ENCODE peak calls at places on chromosomes 13 and 19, in eight cellular contexts. S is psoas muscle, F is Caco-2, M is transverse colon, R is bronchial epithelial cell, D is ascending aorta, X is lung, L is thoracic aorta. T is an unnamed sample.

GRCh38 chr13:25291691-25292090 is 4.4 kb upstream of the MTMR6 start:
- DNase-seq in D (no peak), X (no peak), R (no peak), S (no peak), F (no peak), L (no peak), M (no peak), T (no peak)

GRCh38 chr19:7122701-7123100 is 53.2 kb downstream of the ZNF557 start:
- DNase-seq in M (no peak), S (no peak), X (no peak), R (no peak), F (no peak), L (no peak), D (no peak), T (no peak)

GRCh38 chr19:54439174-54439851 is 9.7 kb upstream of the LENG8 start:
- DNase-seq in L (no peak), F (peak; percentile 57), D (no peak), S (no peak), M (no peak), R (peak; percentile 36), X (no peak), T (no peak)

GRCh38 chr19:22945560-22945959 is 57.4 kb downstream of the ZNF728 start:
- DNase-seq in M (no peak), F (peak; percentile 11), X (no peak), D (no peak), R (no peak), L (no peak), S (no peak), T (no peak)

GRCh38 chr13:78816154-78816553 is 157.2 kb upstream of the OBI1 start:
- DNase-seq in S (no peak), D (no peak), X (no peak), R (no peak), M (no peak), F (no peak), L (no peak), T (no peak)

GRCh38 chr19:29509456-29509855 is 16.3 kb upstream of the VSTM2B start:
- DNase-seq in L (no peak), X (no peak), R (no peak), F (no peak), D (no peak), S (no peak), M (no peak), T (no peak)

GRCh38 chr13:74272826-74273225 is 138.6 kb upstream of the KLF12 start:
- DNase-seq in S (no peak), D (no peak), M (no peak), X (no peak), L (no peak), R (no peak), F (no peak), T (no peak)

GRCh38 chr19:15096223-15096622 is 11.0 kb upstream of the SYDE1 start:
- DNase-seq in L (no peak), D (no peak), S (no peak), F (no peak), M (no peak), R (no peak), X (no peak), T (no peak)

GRCh38 chr13:20102776-20103175 is 58.1 kb downstream of the GJA3 start:
- DNase-seq in D (no peak), X (no peak), R (no peak), S (no peak), L (no peak), M (no peak), F (no peak), T (no peak)

GRCh38 chr19:56085571-56086275 is 35.4 kb downstream of the ZNF787 start:
- DNase-seq in L (no peak), D (no peak), R (no peak), F (no peak), M (no peak), X (no peak), S (no peak), T (no peak)

GRCh38 chr13:51643882-51644281 is 59.6 kb downstream of the WDFY2 start:
- DNase-seq in L (no peak), S (no peak), M (no peak), R (peak; percentile 94), F (no peak), D (no peak), X (no peak), T (peak; percentile 93)

GRCh38 chr19:46494936-46495788 is 505 bp downstream of the PNMA8B start:
- DNase-seq in X (no peak), S (no peak), M (no peak), L (no peak), F (no peak), R (no peak), D (no peak), T (no peak)

GRCh38 chr13:19845758-19846157 is 17.7 kb downstream of the ZMYM5 start:
- DNase-seq in D (no peak), F (no peak), M (no peak), R (peak; percentile 98), S (no peak), X (no peak), L (peak; percentile 49), T (peak; percentile 69)

GRCh38 chr19:30692517-30692870 is 320.3 kb downstream of the ZNF536 start:
- DNase-seq in L (no peak), F (no peak), S (no peak), X (no peak), D (no peak), M (no peak), R (no peak), T (no peak)

GRCh38 chr19:45865269-45865948 is 1.3 kb downstream of the FOXA3 start:
- DNase-seq in R (no peak), D (no peak), L (no peak), M (peak; percentile 54), S (no peak), F (no peak), X (no peak), T (no peak)

GRCh38 chr13:66992683-66993082 is 237.5 kb downstream of the PCDH9 start:
- DNase-seq in X (no peak), L (no peak), F (no peak), M (no peak), S (no peak), R (no peak), D (no peak), T (no peak)

GRCh38 chr13:66996503-66996902 is 233.6 kb downstream of the PCDH9 start:
- DNase-seq in D (no peak), F (no peak), R (peak; percentile 28), X (no peak), M (no peak), S (no peak), L (no peak), T (no peak)

GRCh38 chr13:66995366-66995663 is 234.8 kb downstream of the PCDH9 start:
- DNase-seq in X (no peak), M (no peak), D (no peak), F (no peak), R (no peak), L (no peak), S (no peak), T (no peak)

GRCh38 chr13:66994097-66994496 is 236.0 kb downstream of the PCDH9 start:
- DNase-seq in R (peak; percentile 29), D (peak; percentile 18), L (peak; percentile 24), X (peak; percentile 66), M (peak; percentile 15), F (peak; percentile 20), S (peak; percentile 51), T (peak; percentile 35)

GRCh38 chr13:66994498-66995365 is 235.4 kb downstream of the PCDH9 start:
- DNase-seq in M (no peak), D (no peak), X (no peak), L (no peak), S (no peak), F (no peak), R (no peak), T (no peak)
- H3K4me3 ChIP-seq in M (no peak overlapping the region), D (peak overlapping the region; percentile 48), X (no peak overlapping the region), L (peak overlapping the region; percentile 63), S (peak overlapping the region; percentile 40), F (no peak overlapping the region), R (no peak overlapping the region), T (no peak overlapping the region)

DNA sequence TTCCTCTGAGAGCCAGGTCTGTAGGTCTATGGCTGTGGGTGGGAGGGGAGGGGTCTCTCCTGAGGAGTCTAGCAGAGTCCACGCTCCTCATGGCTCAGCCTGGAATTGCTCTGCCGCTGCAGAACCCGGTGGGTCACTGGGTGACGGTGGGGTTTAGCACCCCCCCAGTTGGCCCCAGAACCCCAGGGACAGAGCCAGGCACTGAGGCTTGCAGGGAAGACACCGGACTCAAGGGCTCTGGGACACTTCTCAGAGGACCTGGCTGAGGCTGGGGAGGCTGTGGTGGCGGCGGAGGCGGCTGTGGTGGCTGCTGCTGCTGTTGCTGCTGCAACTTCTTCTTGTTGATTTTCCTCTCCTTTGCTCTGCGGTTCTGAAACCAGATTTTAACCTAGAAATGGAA is 6.1 kb downstream of the CDX2 start:
- DNase-seq in M (no peak), S (no peak), X (no peak), D (no peak), R (no peak), L (no peak), F (no peak), T (no peak)
- H3K27me3 ChIP-seq in M (peaks cover 95% of the 10 kb centered on the region), S (peaks cover 88% of the 10 kb centered on the region), X (peaks cover 33% of the 10 kb centered on the region), D (peaks cover 37% of the 10 kb centered on the region), R (peaks cover 56% of the 10 kb centered on the region), L (peaks cover 26% of the 10 kb centered on the region), F (no peaks in the 10 kb centered on the region), T (peaks cover 84% of the 10 kb centered on the region)

DNA sequence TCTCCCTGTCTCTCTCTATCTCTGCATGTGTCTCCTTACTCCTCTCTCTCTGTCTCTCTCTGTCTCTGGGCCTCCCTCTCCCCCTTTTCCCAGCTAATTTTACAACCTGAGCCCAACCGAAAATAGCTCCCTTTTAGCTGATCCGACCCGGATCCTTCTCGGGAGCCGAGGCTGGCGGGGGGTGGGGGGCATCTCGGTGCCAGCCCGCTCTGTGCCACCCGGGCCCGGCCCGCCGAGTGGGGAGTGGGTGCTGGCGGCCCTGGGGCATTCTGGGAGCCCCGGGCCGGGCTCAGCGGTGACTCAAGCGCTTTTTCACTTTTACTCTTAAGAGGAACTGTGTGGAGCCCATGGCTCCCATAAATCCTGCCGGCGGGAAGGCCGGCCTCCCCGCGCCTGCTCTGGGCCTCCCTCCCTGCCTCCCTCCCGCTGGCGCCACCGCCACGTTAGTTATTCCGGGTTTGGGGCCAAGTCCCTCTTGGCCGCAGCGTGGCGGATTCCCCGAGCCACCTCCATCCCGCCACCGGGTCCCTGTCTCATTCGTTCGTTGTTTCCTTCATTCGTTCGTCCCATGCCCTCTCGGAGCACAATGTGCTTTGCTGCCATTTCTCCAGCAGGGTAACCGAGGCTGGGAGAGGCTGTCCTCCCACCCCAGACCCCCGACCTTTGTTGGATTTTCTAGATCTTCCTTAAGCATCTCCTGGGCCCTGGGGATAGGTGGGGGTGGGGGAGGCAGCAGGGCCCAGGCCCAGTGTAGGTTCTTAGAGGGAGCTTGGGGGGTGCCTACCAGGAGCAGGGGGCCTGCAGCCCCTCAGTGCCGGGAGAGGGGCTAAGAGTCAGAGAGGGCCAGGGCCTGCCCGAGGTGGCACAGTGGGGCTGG is 3.2 kb downstream of the NFIC start:
- DNase-seq in F (no peak), R (no peak), X (no peak), M (peak; percentile 63), S (peak; percentile 73), D (peak; percentile 58), L (no peak), T (no peak)
- TF ChIP-seq CTCF in F (no peak), R (no peak), X (no peak), M (peak; percentile 8), S (no peak), D (peak; percentile 10), L (no peak), T (no peak)

DNA sequence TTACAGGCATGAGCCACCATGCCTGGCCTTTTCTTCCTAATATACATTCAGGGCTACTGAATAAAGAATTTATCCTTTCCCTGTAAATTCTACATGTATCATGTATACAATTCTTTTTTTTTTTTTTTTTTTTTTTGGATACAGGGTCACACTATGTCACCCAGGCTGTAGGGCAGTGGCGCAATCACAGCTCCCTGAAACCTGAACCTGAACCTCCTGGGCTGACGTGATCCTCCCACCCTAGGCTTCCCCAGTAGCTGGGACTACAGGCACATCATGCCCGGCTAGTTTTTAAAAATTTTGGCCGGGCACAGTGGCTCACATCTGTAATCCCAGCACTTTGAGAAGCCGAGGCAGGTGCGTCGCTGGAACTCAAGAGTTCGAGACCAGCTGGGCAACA is 6.5 kb upstream of the SLC44A2 start:
- DNase-seq in F (no peak), S (no peak), R (no peak), M (no peak), D (no peak), X (no peak), L (no peak), T (no peak)
- H3K4me3 ChIP-seq in F (no peak overlapping the region), S (no peak overlapping the region), R (no peak overlapping the region), M (no peak overlapping the region), D (no peak overlapping the region), X (no peak overlapping the region), L (no peak overlapping the region), T (no peak overlapping the region)

T was measured in kidney epithelial cell.